ENCODE peak calls at places on chromosomes 16 and 17, in seven cellular contexts. P is dermis blood vessel endothelial cell; G is neural progenitor cell; Z is mucosa of gallbladder; K is H7; J is BJ; B is activated naive CD8-positive, alpha-beta T cell treated with anti-CD3 and anti-CD28 coated beads for 36 hours. U is an unnamed sample.
A peak's percentile ranks its signal among the peaks of the same experiment; 100 is the strongest.

GRCh38 chr16:262121-262745 is 13.5 kb downstream of the RGS11 start:
- DNase-seq in Z (no peak), B (no peak), P (no peak), G (no peak), J (no peak), K (peak; percentile 46), U (no peak)

GRCh38 chr17:76271669-76272540 is 6.8 kb downstream of the UBALD2 start:
- DNase-seq in G (no peak), B (peak; percentile 97), K (peak; percentile 88), J (no peak), Z (no peak), P (peak; percentile 40), U (no peak)

GRCh38 chr16:15403392-15403995 is 7.9 kb downstream of the MPV17L start:
- DNase-seq in K (no peak), P (no peak), G (no peak), B (no peak), Z (no peak), J (no peak), U (no peak)

GRCh38 chr17:66629762-66630161 is 205.2 kb upstream of the CACNG5 start:
- DNase-seq in J (no peak), B (no peak), Z (no peak), G (no peak), P (no peak), K (no peak), U (no peak)

GRCh38 chr16:66224636-66225035 is 141.9 kb upstream of the CDH5 start:
- DNase-seq in J (no peak), P (no peak), Z (no peak), G (peak; percentile 47), K (no peak), B (no peak), U (no peak)

GRCh38 chr16:26189496-26190005 is 497.8 kb downstream of the HS3ST4 start:
- DNase-seq in G (no peak), K (no peak), B (no peak), P (no peak), Z (no peak), J (no peak), U (no peak)

GRCh38 chr16:75044800-75045361 is 46.1 kb downstream of the ZNRF1 start:
- DNase-seq in K (no peak), J (peak; percentile 70), B (no peak), P (no peak), Z (no peak), G (no peak), U (no peak)

GRCh38 chr17:45171338-45172231 is 9.9 kb downstream of the HEXIM2 start:
- DNase-seq in Z (peak; percentile 74), K (peak; percentile 82), J (no peak), B (no peak), G (peak; percentile 79), P (peak; percentile 12), U (no peak)

GRCh38 chr17:17666111-17666714 is 15.0 kb upstream of the RAI1 start:
- DNase-seq in Z (no peak), G (no peak), K (peak; percentile 47), J (peak; percentile 38), B (no peak), P (no peak), U (no peak)

GRCh38 chr16:1834096-1834495 is 7.1 kb downstream of the FAHD1 start:
- DNase-seq in G (no peak), K (no peak), B (no peak), J (no peak), Z (no peak), P (no peak), U (no peak)

GRCh38 chr16:48246066-48246465 is 1.3 kb downstream of the ABCC11 start:
- DNase-seq in G (no peak), Z (no peak), J (no peak), K (no peak), P (peak; percentile 21), B (no peak), U (peak; percentile 20)

GRCh38 chr16:77951788-77952187 is 70.6 kb upstream of the CLEC3A start:
- DNase-seq in G (peak; percentile 50), P (peak; percentile 30), J (no peak), K (peak; percentile 53), B (no peak), Z (no peak), U (no peak)

U was measured in dermis microvascular lymphatic vessel endothelial cell.